ENCODE peak calls at places on chromosomes 16 and 17, in six cellular contexts. One of them, this sample, is unnamed.

GRCh38 chr17:9298776-9299295 is 276.8 kb downstream of the STX8 start:
- DNase-seq in EL: no peak
- DNase-seq in stimulated activated CD8-positive, alpha-beta memory T cell treated with anti-CD3 and anti-CD28 coated beads, Interleukin-12 subunit alpha, Interleukin-12 subunit beta, amount 100 ng/mL, for 4 hours: no peak
- DNase-seq in NCI-H526 treated with DMSO at 0.1 percent for 48 hours: no peak
- DNase-seq in sciatic nerve: no peak
- DNase-seq in T-helper 1 cell: no peak
- DNase-seq in this sample: no peak

GRCh38 chr17:78082988-78083387 is 45.6 kb downstream of the TMC6 start:
- DNase-seq in EL: no peak
- DNase-seq in stimulated activated CD8-positive, alpha-beta memory T cell treated with anti-CD3 and anti-CD28 coated beads, Interleukin-12 subunit alpha, Interleukin-12 subunit beta, amount 100 ng/mL, for 4 hours: no peak
- DNase-seq in NCI-H526 treated with DMSO at 0.1 percent for 48 hours: no peak
- DNase-seq in sciatic nerve: no peak
- DNase-seq in T-helper 1 cell: no peak
- DNase-seq in this sample: no peak

GRCh38 chr17:49696233-49696761 is 11.5 kb downstream of the SLC35B1 start:
- DNase-seq in EL: no peak
- DNase-seq in stimulated activated CD8-positive, alpha-beta memory T cell treated with anti-CD3 and anti-CD28 coated beads, Interleukin-12 subunit alpha, Interleukin-12 subunit beta, amount 100 ng/mL, for 4 hours: peak; percentile 59
- DNase-seq in NCI-H526 treated with DMSO at 0.1 percent for 48 hours: no peak
- DNase-seq in sciatic nerve: no peak
- DNase-seq in T-helper 1 cell: no peak
- DNase-seq in this sample: no peak

GRCh38 chr17:67137860-67138259 is 93.5 kb downstream of the CACNG1 start:
- DNase-seq in EL: no peak
- DNase-seq in stimulated activated CD8-positive, alpha-beta memory T cell treated with anti-CD3 and anti-CD28 coated beads, Interleukin-12 subunit alpha, Interleukin-12 subunit beta, amount 100 ng/mL, for 4 hours: no peak
- DNase-seq in NCI-H526 treated with DMSO at 0.1 percent for 48 hours: no peak
- DNase-seq in sciatic nerve: no peak
- DNase-seq in T-helper 1 cell: no peak
- DNase-seq in this sample: no peak

GRCh38 chr16:11143741-11144035 is 112.3 kb downstream of the SOCS1 start:
- DNase-seq in EL: no peak
- DNase-seq in stimulated activated CD8-positive, alpha-beta memory T cell treated with anti-CD3 and anti-CD28 coated beads, Interleukin-12 subunit alpha, Interleukin-12 subunit beta, amount 100 ng/mL, for 4 hours: no peak
- DNase-seq in NCI-H526 treated with DMSO at 0.1 percent for 48 hours: no peak
- DNase-seq in sciatic nerve: no peak
- DNase-seq in T-helper 1 cell: no peak
- DNase-seq in this sample: no peak

GRCh38 chr16:65278874-65279273 is 157.0 kb upstream of the CDH11 start:
- DNase-seq in EL: no peak
- DNase-seq in stimulated activated CD8-positive, alpha-beta memory T cell treated with anti-CD3 and anti-CD28 coated beads, Interleukin-12 subunit alpha, Interleukin-12 subunit beta, amount 100 ng/mL, for 4 hours: no peak
- DNase-seq in NCI-H526 treated with DMSO at 0.1 percent for 48 hours: no peak
- DNase-seq in sciatic nerve: no peak
- DNase-seq in T-helper 1 cell: no peak
- DNase-seq in this sample: no peak

GRCh38 chr17:45225051-45225700 is 3.5 kb downstream of the FMNL1 start:
- DNase-seq in EL: peak; percentile 28
- DNase-seq in stimulated activated CD8-positive, alpha-beta memory T cell treated with anti-CD3 and anti-CD28 coated beads, Interleukin-12 subunit alpha, Interleukin-12 subunit beta, amount 100 ng/mL, for 4 hours: no peak
- DNase-seq in NCI-H526 treated with DMSO at 0.1 percent for 48 hours: no peak
- DNase-seq in sciatic nerve: no peak
- DNase-seq in T-helper 1 cell: no peak
- DNase-seq in this sample: no peak

GRCh38 chr16:87498324-87499188 is 5.7 kb upstream of the ZCCHC14 start:
- DNase-seq in EL: no peak
- DNase-seq in stimulated activated CD8-positive, alpha-beta memory T cell treated with anti-CD3 and anti-CD28 coated beads, Interleukin-12 subunit alpha, Interleukin-12 subunit beta, amount 100 ng/mL, for 4 hours: no peak
- DNase-seq in NCI-H526 treated with DMSO at 0.1 percent for 48 hours: no peak
- DNase-seq in sciatic nerve: no peak
- DNase-seq in T-helper 1 cell: no peak
- DNase-seq in this sample: no peak

GRCh38 chr16:3036726-3037315 is at the start of gene BICDL2:
- DNase-seq in EL: no peak
- DNase-seq in stimulated activated CD8-positive, alpha-beta memory T cell treated with anti-CD3 and anti-CD28 coated beads, Interleukin-12 subunit alpha, Interleukin-12 subunit beta, amount 100 ng/mL, for 4 hours: no peak
- DNase-seq in NCI-H526 treated with DMSO at 0.1 percent for 48 hours: no peak
- DNase-seq in sciatic nerve: no peak
- DNase-seq in T-helper 1 cell: no peak
- DNase-seq in this sample: no peak

GRCh38 chr17:4988168-4988567 is 693 bp upstream of the CAMTA2 start:
- DNase-seq in EL: no peak
- DNase-seq in stimulated activated CD8-positive, alpha-beta memory T cell treated with anti-CD3 and anti-CD28 coated beads, Interleukin-12 subunit alpha, Interleukin-12 subunit beta, amount 100 ng/mL, for 4 hours: no peak
- DNase-seq in NCI-H526 treated with DMSO at 0.1 percent for 48 hours: no peak
- DNase-seq in sciatic nerve: peak; percentile 67
- DNase-seq in T-helper 1 cell: no peak
- DNase-seq in this sample: no peak

GRCh38 chr17:59842901-59843652 is 49.7 kb downstream of the TUBD1 start:
- DNase-seq in EL: peak; percentile 94
- DNase-seq in stimulated activated CD8-positive, alpha-beta memory T cell treated with anti-CD3 and anti-CD28 coated beads, Interleukin-12 subunit alpha, Interleukin-12 subunit beta, amount 100 ng/mL, for 4 hours: peak; percentile 41
- DNase-seq in NCI-H526 treated with DMSO at 0.1 percent for 48 hours: no peak
- DNase-seq in sciatic nerve: peak; percentile 73
- DNase-seq in T-helper 1 cell: no peak
- DNase-seq in this sample: peak; percentile 98

GRCh38 chr16:910181-910580 is 60.6 kb downstream of the LMF1 start:
- DNase-seq in EL: no peak
- DNase-seq in stimulated activated CD8-positive, alpha-beta memory T cell treated with anti-CD3 and anti-CD28 coated beads, Interleukin-12 subunit alpha, Interleukin-12 subunit beta, amount 100 ng/mL, for 4 hours: no peak
- DNase-seq in NCI-H526 treated with DMSO at 0.1 percent for 48 hours: no peak
- DNase-seq in sciatic nerve: no peak
- DNase-seq in T-helper 1 cell: no peak
- DNase-seq in this sample: no peak

GRCh38 chr17:13562271-13562800 is 39.4 kb downstream of the HS3ST3A1 start:
- DNase-seq in EL: peak; percentile 93
- DNase-seq in stimulated activated CD8-positive, alpha-beta memory T cell treated with anti-CD3 and anti-CD28 coated beads, Interleukin-12 subunit alpha, Interleukin-12 subunit beta, amount 100 ng/mL, for 4 hours: no peak
- DNase-seq in NCI-H526 treated with DMSO at 0.1 percent for 48 hours: no peak
- DNase-seq in sciatic nerve: no peak
- DNase-seq in T-helper 1 cell: no peak
- DNase-seq in this sample: peak; percentile 91

GRCh38 chr16:2151188-2152091 is 3.0 kb downstream of the RAB26 start:
- DNase-seq in EL: peak; percentile 36
- DNase-seq in stimulated activated CD8-positive, alpha-beta memory T cell treated with anti-CD3 and anti-CD28 coated beads, Interleukin-12 subunit alpha, Interleukin-12 subunit beta, amount 100 ng/mL, for 4 hours: no peak
- DNase-seq in NCI-H526 treated with DMSO at 0.1 percent for 48 hours: no peak
- DNase-seq in sciatic nerve: no peak
- DNase-seq in T-helper 1 cell: peak; percentile 3
- DNase-seq in this sample: no peak

GRCh38 chr16:56255904-56256303 is 64.6 kb downstream of the GNAO1 start:
- DNase-seq in EL: no peak
- DNase-seq in stimulated activated CD8-positive, alpha-beta memory T cell treated with anti-CD3 and anti-CD28 coated beads, Interleukin-12 subunit alpha, Interleukin-12 subunit beta, amount 100 ng/mL, for 4 hours: no peak
- DNase-seq in NCI-H526 treated with DMSO at 0.1 percent for 48 hours: no peak
- DNase-seq in sciatic nerve: no peak
- DNase-seq in T-helper 1 cell: no peak
- DNase-seq in this sample: no peak

GRCh38 chr16:17801024-17801423 is 330.3 kb upstream of the XYLT1 start:
- DNase-seq in EL: peak; percentile 5
- DNase-seq in stimulated activated CD8-positive, alpha-beta memory T cell treated with anti-CD3 and anti-CD28 coated beads, Interleukin-12 subunit alpha, Interleukin-12 subunit beta, amount 100 ng/mL, for 4 hours: no peak
- DNase-seq in NCI-H526 treated with DMSO at 0.1 percent for 48 hours: no peak
- DNase-seq in sciatic nerve: no peak
- DNase-seq in T-helper 1 cell: no peak
- DNase-seq in this sample: no peak

GRCh38 chr16:68244903-68245853 is at the start of gene PLA2G15:
- DNase-seq in EL: peak; percentile 91
- DNase-seq in stimulated activated CD8-positive, alpha-beta memory T cell treated with anti-CD3 and anti-CD28 coated beads, Interleukin-12 subunit alpha, Interleukin-12 subunit beta, amount 100 ng/mL, for 4 hours: peak; percentile 96
- DNase-seq in NCI-H526 treated with DMSO at 0.1 percent for 48 hours: peak; percentile 66
- DNase-seq in sciatic nerve: peak; percentile 99
- DNase-seq in T-helper 1 cell: peak; percentile 92
- DNase-seq in this sample: peak; percentile 95

This sample was measured in mesenchymal stem cell.